ENCODE peak calls at places on chromosomes 7 and 10, in seven cellular contexts. Z is A549, Y is fibroblast of lung, H is mucosa of descending colon, D is tibial artery, A is mesendoderm, E is testis. G is an unnamed sample. For H3K4me1, the result is how much of the 10 kb centered on the place peaks cover.

GRCh38 chr7:116499168-116500070 is at the start of gene CAV2:
- DNase-seq in H (peak), Y (peak), D (peak), A (peak), Z (peak), E (peak), G (no peak)

GRCh38 chr7:33050425-33051318 is 11.9 kb downstream of the NT5C3A start:
- DNase-seq in Y (peak), D (no peak), H (no peak), Z (peak), E (peak), A (peak), G (peak)

GRCh38 chr7:112938895-112939588 is 147.6 kb downstream of the GPR85 start:
- DNase-seq in D (peak), A (peak), H (peak), Y (peak), E (peak), Z (no peak), G (peak)

GRCh38 chr7:13077466-13077865 is 390.0 kb downstream of the ARL4A start:
- DNase-seq in E (no peak), A (no peak), D (no peak), Y (peak), Z (no peak), H (no peak), G (no peak)

GRCh38 chr10:126350216-126350992 is 37.9 kb downstream of the ADAM12 start:
- DNase-seq in A (peak), Z (peak), E (no peak), Y (peak), D (no peak), H (no peak), G (no peak)

GRCh38 chr10:10831085-10831484 is 186.6 kb upstream of the CELF2 start:
- DNase-seq in A (peak), Z (no peak), H (no peak), E (no peak), Y (peak), D (peak), G (no peak)

GRCh38 chr7:27167916-27168264 is 2.6 kb upstream of the HOXA9 start:
- DNase-seq in H (no peak), A (no peak), Y (no peak), Z (no peak), D (no peak), E (no peak), G (no peak)

GRCh38 chr7:90592036-90592435 is 4.1 kb upstream of the CDK14 start:
- DNase-seq in Z (no peak), H (no peak), E (no peak), D (no peak), Y (no peak), A (no peak), G (no peak)

GRCh38 chr10:20257422-20257821 is 441.2 kb downstream of the PLXDC2 start:
- DNase-seq in A (peak), Y (no peak), E (no peak), Z (no peak), H (no peak), D (no peak), G (no peak)

GRCh38 chr7:25187932-25188331 is 40.4 kb downstream of the NPVF start:
- DNase-seq in Z (peak), Y (no peak), D (no peak), A (peak), H (no peak), E (no peak), G (peak)

GRCh38 chr7:27697861-27698430 is 35.3 kb upstream of the HIBADH start:
- DNase-seq in Y (no peak), D (peak), A (no peak), E (no peak), Z (peak), H (peak), G (peak)

GRCh38 chr10:98430427-98430826 is 15.4 kb upstream of the PYROXD2 start:
- DNase-seq in D (no peak), Y (no peak), Z (no peak), A (no peak), E (no peak), H (no peak), G (no peak)

GRCh38 chr7:116524609-116525297 is at the start of gene CAV1:
- DNase-seq in E (peak), H (peak), Y (peak), A (peak), D (peak), Z (peak), G (no peak)

GRCh38 chr7:94509264-94509878 is at the start of gene CASD1:
- DNase-seq in D (peak), Z (peak), H (peak), Y (peak), A (peak), E (peak), G (peak)

GRCh38 chr7:4416436-4417092 is 265.5 kb upstream of the FOXK1 start:
- DNase-seq in Y (peak), Z (peak), E (peak), H (no peak), D (no peak), A (no peak), G (no peak)

GRCh38 chr7:104980969-104981670 is 32.9 kb upstream of the KMT2E start:
- DNase-seq in A (peak), D (no peak), E (no peak), H (no peak), Z (peak), Y (no peak), G (peak)

GRCh38 chr7:97022451-97023306 is 2.0 kb downstream of the DLX5 start:
- DNase-seq in H (no peak), E (no peak), D (no peak), Z (no peak), A (peak), Y (no peak), G (no peak)

GRCh38 chr10:128069351-128070051 is 56.7 kb downstream of the MKI67 start:
- DNase-seq in E (peak), Z (peak), Y (peak), A (peak), H (no peak), D (no peak), G (peak)

GRCh38 chr10:86377797-86378146 is 11.2 kb upstream of the GRID1 start:
- DNase-seq in Y (no peak), E (peak), A (no peak), D (no peak), H (no peak), Z (no peak), G (no peak)

GRCh38 chr7:159121068-159121467 is 23.6 kb downstream of the VIPR2 start:
- DNase-seq in A (no peak), D (no peak), Z (no peak), H (no peak), Y (no peak), E (no peak), G (no peak)

GRCh38 chr7:122525355-122525754 is 173.6 kb downstream of the RNF133 start:
- DNase-seq in E (no peak), D (no peak), Z (no peak), H (no peak), Y (no peak), A (no peak), G (no peak)

GRCh38 chr10:86356306-86356705 is 10.3 kb downstream of the GRID1 start:
- DNase-seq in D (no peak), A (no peak), E (no peak), Z (no peak), Y (no peak), H (peak), G (no peak)

GRCh38 chr10:3785849-3786290 is 861 bp upstream of the KLF6 start:
- DNase-seq in A (peak), Y (peak), H (peak), E (peak), Z (peak), D (peak), G (peak)

GRCh38 chr10:69345402-69345801 is 67.1 kb downstream of the HK1 start:
- DNase-seq in H (no peak), D (no peak), Z (no peak), A (no peak), Y (no peak), E (no peak), G (peak)

GRCh38 chr7:106423836-106424475 is 139.2 kb upstream of the NAMPT start:
- DNase-seq in Y (no peak), H (no peak), Z (no peak), D (no peak), E (no peak), A (no peak), G (no peak)

GRCh38 chr7:68800316-68800715 is 798.0 kb upstream of the AUTS2 start:
- DNase-seq in D (no peak), Y (peak), E (no peak), A (no peak), H (no peak), Z (peak), G (no peak)

GRCh38 chr10:28627102-28627501 is 50.2 kb upstream of the BAMBI start:
- DNase-seq in H (no peak), D (no peak), Z (no peak), Y (peak), E (no peak), A (peak), G (no peak)

GRCh38 chr7:155296788-155297516 is 726 bp upstream of the INSIG1 start:
- DNase-seq in Z (peak), H (peak), Y (peak), D (peak), E (peak), A (peak), G (peak)

GRCh38 chr7:44133295-44133694 is 7.8 kb downstream of the MYL7 start:
- DNase-seq in H (no peak), Y (no peak), E (no peak), A (no peak), D (no peak), Z (no peak), G (no peak)

GRCh38 chr10:58919927-58920654 is 256.4 kb upstream of the PHYHIPL start:
- DNase-seq in Y (peak), A (peak), Z (peak), H (no peak), D (no peak), E (no peak), G (no peak)

GRCh38 chr10:24853661-24854060 is 98.7 kb downstream of the PRTFDC1 start:
- DNase-seq in D (no peak), H (no peak), Z (no peak), Y (no peak), E (no peak), A (no peak), G (no peak)

GRCh38 chr7:41891967-41892755 is 189.3 kb upstream of the INHBA start:
- DNase-seq in H (no peak), A (peak), Y (no peak), E (no peak), Z (no peak), D (no peak), G (peak)

GRCh38 chr10:42871823-42872222 is 89.2 kb downstream of the BMS1 start:
- DNase-seq in Z (no peak), Y (no peak), A (no peak), H (no peak), E (no peak), D (no peak), G (no peak)

GRCh38 chr10:83871486-83872081 is 267.7 kb upstream of the GHITM start:
- DNase-seq in A (peak), Z (peak), D (peak), H (peak), Y (peak), E (peak), G (peak)

GRCh38 chr10:87843714-87844113 is 19.6 kb downstream of the KLLN start:
- DNase-seq in E (no peak), H (no peak), A (no peak), D (no peak), Z (no peak), Y (peak), G (no peak)

GRCh38 chr10:58577394-58577793 is 64.7 kb downstream of the BICC1 start:
- DNase-seq in A (no peak), Y (peak), H (no peak), D (no peak), Z (no peak), E (no peak), G (no peak)

GRCh38 chr10:69218831-69219230 is 1.3 kb upstream of the HKDC1 start:
- DNase-seq in H (no peak), A (no peak), Y (no peak), Z (no peak), E (no peak), D (no peak), G (no peak)

GRCh38 chr7:131072505-131073091 is 255.1 kb upstream of the MKLN1 start:
- DNase-seq in E (no peak), D (no peak), Z (peak), Y (peak), H (no peak), A (peak), G (peak)

GRCh38 chr7:155980841-155981240 is 168.6 kb upstream of the SHH start:
- DNase-seq in Y (no peak), A (no peak), Z (no peak), E (peak), D (no peak), H (no peak), G (no peak)

DNA sequence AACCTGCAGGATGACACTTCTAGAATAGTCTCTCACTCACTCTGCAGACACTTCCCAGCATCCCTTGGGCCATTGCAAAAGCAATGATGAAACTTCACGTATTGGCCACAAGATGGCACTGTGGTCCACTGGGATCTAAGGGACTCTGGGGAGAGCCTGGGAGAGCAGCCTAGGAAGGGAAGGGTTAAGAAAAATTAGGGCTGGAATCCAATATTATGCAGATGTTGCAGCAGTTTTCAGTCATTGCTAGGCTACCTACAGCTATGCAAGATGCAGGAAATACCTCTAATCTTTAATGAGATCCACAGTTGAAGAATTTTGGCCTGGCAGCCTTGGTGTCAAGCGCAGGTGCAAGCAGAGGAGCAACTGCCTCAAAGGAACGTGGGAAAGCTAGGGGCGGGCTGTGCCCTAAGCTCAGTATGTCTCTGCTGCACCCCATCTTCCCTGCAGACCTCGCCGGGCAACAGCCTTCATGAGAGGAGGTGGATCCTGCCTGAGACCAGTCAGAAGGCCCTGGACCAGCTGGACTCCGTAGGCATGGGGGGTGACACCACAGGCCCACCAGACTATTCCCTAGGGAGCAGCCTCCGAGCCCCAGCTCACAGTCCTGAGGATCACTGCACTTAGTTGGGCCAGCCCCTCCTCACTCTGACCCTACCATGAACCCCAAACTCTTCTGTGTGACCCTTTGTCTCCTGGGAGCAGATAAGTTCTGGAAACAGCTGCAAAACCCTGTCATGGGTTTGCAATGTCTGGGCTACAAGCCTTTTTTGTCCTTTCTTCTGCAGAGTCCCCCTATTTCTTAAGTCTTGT is 127.9 kb upstream of the PRSS58 start:
- DNase-seq in E (peak), Y (peak), H (no peak), D (no peak), Z (peak), A (peak), G (peak)
- H3K4me1 ChIP-seq in E (under half), Y (under half), H (under half), D (under half), Z (under half), A (under half), G (under half)

DNA sequence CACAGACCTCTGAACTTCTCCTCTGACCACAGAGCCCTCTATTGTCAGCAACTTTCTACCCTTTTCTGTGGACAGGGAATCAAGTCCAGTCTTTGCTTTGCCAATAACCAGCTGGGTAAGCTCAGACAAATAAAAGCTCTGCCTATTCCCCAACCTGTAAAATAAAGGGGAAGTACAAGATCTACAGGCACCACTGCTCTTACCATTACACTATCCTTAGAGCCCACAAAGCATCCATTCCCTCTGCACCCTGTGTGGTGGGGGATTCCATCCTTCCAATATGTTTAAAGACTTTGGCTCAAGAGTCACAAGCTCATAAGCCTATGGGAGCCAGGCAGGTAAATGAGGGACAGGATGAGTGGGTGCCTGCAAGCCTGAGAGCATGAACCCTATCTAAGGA is 88.2 kb downstream of the PARD3 start:
- DNase-seq in E (no peak), Z (no peak), A (no peak), D (no peak), H (no peak), Y (no peak), G (no peak)
- H3K4me1 ChIP-seq in E (under half), Z (half or more), A (under half), D (under half), H (under half), Y (under half), G (under half)

DNA sequence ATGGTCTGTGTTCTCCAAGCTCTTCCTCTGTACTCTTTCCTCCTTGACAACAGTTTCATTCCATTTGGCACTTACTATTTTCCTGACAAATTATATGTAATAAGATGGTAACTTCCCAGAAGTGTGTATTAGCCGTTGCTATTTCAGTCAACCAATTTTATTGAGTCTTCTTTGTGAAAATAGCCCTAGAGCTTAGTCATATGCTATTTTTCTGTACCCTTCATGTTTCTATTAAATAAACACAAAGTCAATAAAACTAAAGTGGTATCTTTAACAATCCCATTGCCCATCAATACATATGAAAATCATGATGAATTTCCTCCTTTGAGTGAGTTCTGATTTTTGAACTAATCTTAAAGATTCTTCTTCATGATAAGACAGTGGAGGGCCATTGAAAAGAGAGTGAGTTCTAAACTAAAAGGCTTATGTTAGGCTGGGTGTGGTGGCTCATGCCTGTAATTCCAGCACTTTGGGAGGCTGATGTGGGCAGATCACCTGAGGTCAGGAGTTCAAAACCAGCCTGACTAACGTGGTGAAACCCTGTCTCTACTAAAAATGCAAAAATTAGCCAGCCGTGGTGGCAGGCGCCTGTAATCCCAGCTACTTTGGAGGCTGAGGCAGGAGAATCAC is 5.9 kb upstream of the MYPN start:
- DNase-seq in A (no peak), D (no peak), E (no peak), Z (no peak), H (no peak), Y (no peak), G (no peak)
- H3K4me1 ChIP-seq in A (under half), D (under half), E (under half), Z (half or more), H (under half), Y (under half), G (under half)

GRCh38 chr7:70723339-70723738 is 408.6 kb upstream of the GALNT17 start:
- DNase-seq in E (no peak), Z (no peak), H (no peak), D (no peak), A (no peak), Y (no peak), G (no peak)

GRCh38 chr7:70720191-70720873 is 411.6 kb upstream of the GALNT17 start:
- DNase-seq in Y (no peak), H (no peak), Z (no peak), A (peak), E (no peak), D (no peak), G (no peak)

GRCh38 chr7:70721500-70721899 is 410.4 kb upstream of the GALNT17 start:
- DNase-seq in H (no peak), Z (no peak), Y (no peak), A (no peak), D (no peak), E (no peak), G (no peak)

GRCh38 chr7:70717553-70718248 is 414.2 kb upstream of the GALNT17 start:
- DNase-seq in E (no peak), A (no peak), Y (no peak), D (no peak), Z (no peak), H (no peak), G (no peak)

DNA sequence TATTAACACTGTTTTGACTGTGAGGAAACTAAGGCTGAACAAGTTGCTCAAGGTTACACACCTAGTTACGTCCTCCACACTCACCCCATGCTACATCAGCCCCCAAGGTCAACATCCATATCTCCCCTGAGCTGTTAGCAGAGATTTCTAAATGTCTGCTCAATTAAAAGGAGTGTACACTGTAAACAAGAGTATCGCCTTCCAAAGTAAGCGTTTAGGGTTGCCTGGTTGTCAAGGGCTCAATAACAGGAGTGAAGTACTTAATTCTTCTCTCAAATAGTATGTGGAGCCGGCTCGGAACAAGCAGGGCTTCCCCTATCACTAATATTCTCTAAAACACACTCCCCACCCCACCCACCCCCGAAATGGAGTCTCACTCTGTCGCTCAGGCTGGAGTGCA is 412.8 kb upstream of the GALNT17 start:
- DNase-seq in Z (no peak), E (no peak), A (no peak), H (no peak), Y (no peak), D (no peak), G (no peak)
- H3K4me1 ChIP-seq in Z (under half), E (under half), A (under half), H (under half), Y (under half), D (under half), G (half or more)

GRCh38 chr10:32331606-32332005 is 15.4 kb downstream of the EPC1 start:
- DNase-seq in Y (no peak), D (no peak), A (no peak), E (no peak), Z (no peak), H (no peak), G (no peak)
- H3K4me1 ChIP-seq in Y (under half), D (half or more), A (under half), E (under half), Z (under half), H (half or more), G (under half)

GRCh38 chr7:137968890-137969289 is 33.0 kb downstream of the CREB3L2 start:
- DNase-seq in H (no peak), Z (no peak), Y (no peak), A (no peak), E (no peak), D (no peak), G (no peak)
- H3K4me1 ChIP-seq in H (under half), Z (under half), Y (under half), A (under half), E (under half), D (half or more), G (under half)

DNA sequence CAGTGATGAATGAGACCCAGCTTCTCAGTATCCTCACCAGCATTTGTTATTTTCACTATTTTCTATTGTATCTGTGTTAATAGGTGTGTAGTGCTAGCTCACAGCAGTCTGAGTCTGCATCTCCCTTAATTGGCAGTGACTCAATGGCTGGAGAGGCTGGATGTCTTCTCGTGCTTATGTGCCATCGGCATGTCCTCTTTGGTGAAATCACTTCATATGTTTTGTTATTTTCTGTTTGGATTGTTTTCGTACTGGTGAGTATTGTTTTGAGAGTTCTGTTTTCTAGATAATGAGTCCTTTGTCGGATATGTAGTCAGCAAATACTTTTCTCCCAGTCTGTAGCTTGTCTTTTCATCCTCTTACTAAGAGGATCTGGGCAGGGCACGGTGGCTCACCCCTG is 66.1 kb downstream of the AMZ1 start:
- DNase-seq in Y (peak), D (no peak), Z (no peak), H (no peak), E (no peak), A (no peak), G (peak)
- H3K4me1 ChIP-seq in Y (under half), D (under half), Z (under half), H (under half), E (under half), A (under half), G (under half)